ENCODE peak calls at places on chromosomes 7 and 10, in ten cellular contexts. J is EH; T is cardiac muscle cell; O is astrocyte of the spinal cord; D is EL; V is stimulated activated CD8-positive, alpha-beta memory T cell treated with anti-CD3 and anti-CD28 coated beads, Interleukin-7, amount 100 ng/mL, for 4 hours; P is nephron progenitor cell; G is NCI-H748 treated with DMSO at 0.1 percent for 48 hours; R is chondrocyte; X is LoVo. S is an unnamed sample.

GRCh38 chr10:114678806-114679205 is 20.7 kb upstream of the ABLIM1 start:
- DNase-seq in V (no peak), J (no peak), T (no peak), O (no peak), D (no peak), G (no peak), X (no peak), R (no peak), P (no peak), S (no peak)

GRCh38 chr7:486216-486743 is 33.4 kb downstream of the PDGFA start:
- DNase-seq in D (no peak), J (no peak), P (no peak), O (no peak), T (no peak), V (no peak), G (no peak), X (no peak), R (no peak), S (no peak)

GRCh38 chr10:111093741-111094380 is 17.0 kb downstream of the ADRA2A start:
- DNase-seq in D (peak; percentile 62), V (no peak), P (no peak), T (no peak), J (peak; percentile 51), X (no peak), R (peak; percentile 53), G (no peak), O (peak; percentile 20), S (no peak)

GRCh38 chr7:34315032-34315431 is 343.0 kb upstream of the NPSR1 start:
- DNase-seq in O (peak; percentile 67), J (peak; percentile 94), D (peak; percentile 89), P (no peak), R (no peak), X (no peak), G (no peak), T (no peak), V (no peak), S (no peak)

GRCh38 chr7:157837047-157837446 is 500.2 kb downstream of the DNAJB6 start:
- DNase-seq in J (no peak), O (no peak), D (no peak), R (peak; percentile 61), T (no peak), G (no peak), X (no peak), V (no peak), P (no peak), S (no peak)

GRCh38 chr7:131011437-131011752 is 277.4 kb upstream of the KLF14 start:
- DNase-seq in V (no peak), P (no peak), T (no peak), J (no peak), D (no peak), X (no peak), O (no peak), G (no peak), R (no peak), S (no peak)

GRCh38 chr10:48820699-48821098 is 118.9 kb downstream of the LRRC18 start:
- DNase-seq in T (no peak), O (no peak), X (no peak), V (no peak), G (no peak), P (no peak), R (no peak), D (no peak), J (no peak), S (no peak)

GRCh38 chr10:93967756-93968155 is 26.0 kb upstream of the PLCE1 start:
- DNase-seq in R (no peak), P (no peak), X (no peak), D (no peak), J (no peak), V (no peak), T (no peak), G (no peak), O (no peak), S (no peak)

GRCh38 chr10:132450825-132451505 is 54.0 kb downstream of the PWWP2B start:
- DNase-seq in J (no peak), V (no peak), G (no peak), D (no peak), O (no peak), X (no peak), P (peak; percentile 23), R (peak; percentile 76), T (no peak), S (no peak)

GRCh38 chr10:3347413-3348147 is 175.0 kb upstream of the PITRM1 start:
- DNase-seq in O (no peak), R (no peak), X (no peak), V (no peak), J (no peak), D (no peak), T (no peak), P (no peak), G (no peak), S (no peak)

GRCh38 chr10:46541017-46541661 is 15.3 kb downstream of the GPRIN2 start:
- DNase-seq in T (peak; percentile 85), V (no peak), D (no peak), G (no peak), O (no peak), X (no peak), J (no peak), R (peak; percentile 94), P (peak; percentile 93), S (no peak)

GRCh38 chr10:78405231-78405630 is 371.6 kb downstream of the RPS24 start:
- DNase-seq in O (no peak), J (peak; percentile 54), P (no peak), D (peak; percentile 24), V (no peak), T (no peak), R (no peak), X (no peak), G (no peak), S (no peak)

GRCh38 chr7:46131916-46132795 is 211.1 kb upstream of the IGFBP3 start:
- DNase-seq in T (peak; percentile 39), R (no peak), O (peak; percentile 13), P (peak; percentile 42), J (peak; percentile 52), V (no peak), X (no peak), G (no peak), D (peak; percentile 29), S (no peak)

GRCh38 chr10:22437620-22438588 is 92.6 kb downstream of the SPAG6 start:
- DNase-seq in T (no peak), P (no peak), O (peak; percentile 58), R (no peak), G (no peak), X (no peak), J (no peak), D (peak; percentile 46), V (peak; percentile 38), S (no peak)

GRCh38 chr10:33321516-33321915 is 13.0 kb downstream of the NRP1 start:
- DNase-seq in J (no peak), D (no peak), X (no peak), O (no peak), P (no peak), T (no peak), G (no peak), R (no peak), V (no peak), S (no peak)

GRCh38 chr10:116702165-116702564 is 40.2 kb downstream of the HSPA12A start:
- DNase-seq in D (no peak), X (no peak), T (no peak), J (no peak), G (no peak), R (peak; percentile 79), O (no peak), P (no peak), V (no peak), S (no peak)

GRCh38 chr7:158353606-158354570 is 233.7 kb downstream of the PTPRN2 start:
- DNase-seq in T (no peak), P (peak; percentile 50), O (no peak), V (no peak), G (peak; percentile 40), D (no peak), X (peak; percentile 47), R (peak; percentile 40), J (no peak), S (no peak)

GRCh38 chr10:76024460-76025123 is 593.2 kb downstream of the LRMDA start:
- DNase-seq in G (no peak), J (no peak), T (no peak), P (no peak), O (peak; percentile 81), D (no peak), V (no peak), X (no peak), R (no peak), S (no peak)

GRCh38 chr7:149872419-149873073 is 1.2 kb upstream of the ATP6V0E2 start:
- DNase-seq in V (no peak), J (peak; percentile 88), P (peak; percentile 52), T (peak; percentile 77), G (peak; percentile 59), D (peak; percentile 80), R (no peak), O (peak; percentile 83), X (peak; percentile 75), S (peak; percentile 51)

GRCh38 chr10:109962247-109962646 is 38.9 kb upstream of the XPNPEP1 start:
- DNase-seq in J (peak; percentile 55), T (no peak), G (no peak), O (no peak), V (no peak), X (no peak), D (no peak), R (no peak), P (no peak), S (no peak)

GRCh38 chr10:97780991-97781540 is 9.3 kb upstream of the SFRP5 start:
- DNase-seq in O (no peak), R (no peak), P (no peak), G (no peak), V (no peak), T (no peak), J (no peak), D (no peak), X (no peak), S (no peak)

GRCh38 chr7:99740573-99741437 is 5.8 kb upstream of the CYP3A7 start:
- DNase-seq in D (peak; percentile 7), O (no peak), T (no peak), X (no peak), G (no peak), V (no peak), R (no peak), P (no peak), J (peak; percentile 44), S (no peak)

GRCh38 chr7:20312562-20312961 is 18.1 kb upstream of the ITGB8 start:
- DNase-seq in J (no peak), G (no peak), O (no peak), V (no peak), D (no peak), P (no peak), R (no peak), T (no peak), X (no peak), S (no peak)

GRCh38 chr7:155925682-155926081 is 113.4 kb upstream of the SHH start:
- DNase-seq in O (no peak), D (no peak), T (no peak), G (no peak), V (no peak), X (no peak), R (no peak), J (no peak), P (no peak), S (no peak)

GRCh38 chr10:96714856-96715255 is 5.5 kb downstream of the PIK3AP1 start:
- DNase-seq in J (no peak), P (no peak), D (no peak), O (no peak), X (no peak), R (no peak), G (no peak), T (no peak), V (no peak), S (no peak)

GRCh38 chr10:95537543-95537930 is 23.6 kb downstream of the SORBS1 start:
- DNase-seq in T (no peak), D (no peak), O (no peak), R (no peak), X (no peak), P (no peak), G (no peak), J (no peak), V (no peak), S (no peak)

GRCh38 chr10:118856106-118856505 is 101.3 kb upstream of the CACUL1 start:
- DNase-seq in V (no peak), X (no peak), R (no peak), G (no peak), J (no peak), D (no peak), P (no peak), T (no peak), O (no peak), S (no peak)